ENCODE peak calls at places on chromosomes 16 and 17, in six cellular contexts. Y, O, B, T, H and Z are unnamed samples.
A peak's percentile ranks its signal among the peaks of the same experiment; 100 is the strongest.

GRCh38 chr16:31476305-31477219 is 4.6 kb downstream of the TGFB1I1 start:
- DNase-seq in Y (peak; percentile 93), O (no peak), B (no peak), T (peak; percentile 81), H (no peak), Z (no peak)

GRCh38 chr17:4174556-4174955 is 31.6 kb downstream of the CYB5D2 start:
- DNase-seq in Y (no peak), O (no peak), B (no peak), T (no peak), H (no peak), Z (no peak)

GRCh38 chr17:50222922-50223321 is 21.5 kb upstream of the COL1A1 start:
- DNase-seq in Y (no peak), O (no peak), B (no peak), T (peak; percentile 89), H (no peak), Z (no peak)

GRCh38 chr17:21463204-21463661 is 87.1 kb downstream of the KCNJ12 start:
- DNase-seq in Y (no peak), O (no peak), B (no peak), T (no peak), H (no peak), Z (no peak)

GRCh38 chr17:46818319-46818928 is at the start of gene WNT3:
- DNase-seq in Y (peak; percentile 75), O (no peak), B (no peak), T (no peak), H (no peak), Z (peak; percentile 48)

GRCh38 chr16:22317001-22317530 is 19.9 kb downstream of the POLR3E start:
- DNase-seq in Y (no peak), O (no peak), B (no peak), T (no peak), H (no peak), Z (no peak)

GRCh38 chr16:78896280-78896679 is 704.3 kb downstream of the MAF start:
- DNase-seq in Y (no peak), O (no peak), B (no peak), T (no peak), H (no peak), Z (no peak)

GRCh38 chr16:54268340-54268739 is 18.2 kb downstream of the IRX3 start:
- DNase-seq in Y (no peak), O (no peak), B (no peak), T (peak; percentile 2), H (no peak), Z (no peak)

GRCh38 chr16:68668266-68668665 is 23.2 kb downstream of the CDH3 start:
- DNase-seq in Y (peak; percentile 42), O (no peak), B (peak; percentile 5), T (no peak), H (no peak), Z (no peak)

GRCh38 chr17:41917957-41918391 is 777 bp downstream of the ACLY start:
- DNase-seq in Y (no peak), O (peak; percentile 61), B (peak; percentile 31), T (peak; percentile 74), H (no peak), Z (peak; percentile 73)

GRCh38 chr16:81634380-81635121 is 144.5 kb upstream of the PLCG2 start:
- DNase-seq in Y (no peak), O (peak; percentile 46), B (peak; percentile 73), T (no peak), H (no peak), Z (no peak)

GRCh38 chr17:41772218-41772585 is 14.3 kb downstream of the JUP start:
- DNase-seq in Y (no peak), O (no peak), B (no peak), T (no peak), H (no peak), Z (peak; percentile 78)